ENCODE peak calls at places on chromosomes 1 and 21, in ten cellular contexts. T is heart left ventricle; K is PC-9; X is CD8-positive, alpha-beta T cell; V is ovary; N is trophoblast cell; E is spleen; Q is fibroblast of lung; P is cardiac fibroblast; M is fibroblast of pulmonary artery. Y is an unnamed sample.

GRCh38 chr1:241272828-241273227 is 84.2 kb downstream of the RGS7 start:
- DNase-seq in V (no peak), M (no peak), P (no peak), N (no peak), T (no peak), Q (no peak), E (no peak), X (no peak), K (no peak), Y (no peak)

GRCh38 chr1:6519935-6520621 is 28.6 kb upstream of the PLEKHG5 start:
- DNase-seq in V (peak), E (no peak), T (no peak), X (no peak), N (peak), Q (peak), P (peak), M (peak), K (peak), Y (peak)

GRCh38 chr21:35738342-35738961 is 321.9 kb downstream of the SETD4 start:
- DNase-seq in V (no peak), P (peak), E (no peak), X (no peak), T (peak), N (no peak), Q (peak), M (peak), K (peak), Y (no peak)

GRCh38 chr1:4044967-4045366 is 144.9 kb upstream of the C1orf174 start:
- DNase-seq in P (no peak), X (no peak), K (no peak), T (no peak), E (no peak), Q (no peak), V (no peak), N (no peak), M (no peak), Y (no peak)

GRCh38 chr1:6209661-6210605 is 4.0 kb downstream of the RNF207 start:
- DNase-seq in K (no peak), X (no peak), Q (no peak), V (no peak), P (no peak), T (no peak), M (no peak), E (no peak), N (no peak), Y (no peak)

GRCh38 chr1:53502641-53503432 is 43.6 kb downstream of the DMRTB1 start:
- DNase-seq in Q (no peak), X (no peak), T (no peak), M (no peak), P (no peak), E (no peak), V (no peak), K (no peak), N (no peak), Y (no peak)

GRCh38 chr1:193213998-193214397 is 27.6 kb upstream of the B3GALT2 start:
- DNase-seq in V (no peak), E (no peak), M (no peak), X (no peak), P (no peak), N (no peak), K (no peak), Q (no peak), T (no peak), Y (no peak)

GRCh38 chr21:38769253-38769780 is 36.4 kb upstream of the ETS2 start:
- DNase-seq in N (no peak), X (no peak), M (peak), V (no peak), E (no peak), K (no peak), P (peak), Q (peak), T (no peak), Y (peak)

GRCh38 chr1:244988521-244988920 is 124.2 kb upstream of the HNRNPU start:
- DNase-seq in T (no peak), N (no peak), K (no peak), P (no peak), Q (no peak), E (no peak), V (no peak), X (no peak), M (peak), Y (no peak)

GRCh38 chr1:28256197-28256827 is 3.0 kb upstream of the SESN2 start:
- DNase-seq in N (no peak), Q (no peak), P (no peak), V (no peak), T (no peak), E (no peak), X (no peak), M (no peak), K (no peak), Y (no peak)

GRCh38 chr21:42281196-42281680 is 34.0 kb downstream of the TFF3 start:
- DNase-seq in V (no peak), P (no peak), Q (no peak), K (no peak), E (no peak), X (no peak), M (no peak), N (no peak), T (no peak), Y (no peak)

GRCh38 chr1:184801503-184801902 is 46.8 kb upstream of the EDEM3 start:
- DNase-seq in K (no peak), P (peak), T (no peak), X (no peak), E (no peak), N (no peak), M (peak), V (no peak), Q (peak), Y (peak)

GRCh38 chr1:208631516-208631915 is 387.3 kb upstream of the PLXNA2 start:
- DNase-seq in X (no peak), E (no peak), Q (no peak), P (no peak), N (no peak), T (no peak), K (no peak), M (no peak), V (no peak), Y (no peak)
- H3K4me3 ChIP-seq in X (no peak), E (no peak), Q (no peak), P (no peak), N (no peak), T (no peak), K (no peak), M (no peak), V (no peak), Y (no peak)

DNA sequence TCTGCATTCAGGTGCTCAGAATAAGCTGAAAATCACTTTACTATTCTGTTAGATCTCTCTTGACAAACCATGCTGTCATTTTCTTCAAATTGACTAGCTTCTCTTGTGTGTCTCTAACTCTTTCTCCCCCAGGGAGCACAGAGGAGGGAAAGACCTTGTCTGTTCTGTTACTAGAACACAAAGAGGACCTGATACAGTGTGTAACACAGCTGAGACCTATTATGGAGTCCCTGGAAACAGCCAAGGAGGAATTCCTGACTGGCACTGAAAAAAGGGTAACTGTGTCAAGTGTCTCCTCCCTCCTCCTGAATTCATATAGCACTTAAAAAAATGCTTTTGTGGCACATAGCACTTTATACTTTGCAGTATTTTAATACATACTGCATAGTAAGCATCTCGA is 50.5 kb downstream of the ZBTB40 start:
- DNase-seq in P (no peak), Q (no peak), X (no peak), E (no peak), K (no peak), M (no peak), N (no peak), V (no peak), T (no peak), Y (no peak)
- H3K4me3 ChIP-seq in P (no peak), Q (no peak), X (no peak), E (no peak), K (no peak), M (no peak), N (no peak), V (no peak), T (no peak), Y (no peak)

GRCh38 chr1:89065077-89065868 is at the start of gene GBP1:
- DNase-seq in Q (peak), V (peak), M (peak), P (peak), X (no peak), N (peak), E (no peak), T (no peak), K (no peak), Y (peak)
- H3K4me3 ChIP-seq in Q (peak), V (peak), M (peak), P (peak), X (peak), N (no peak), E (peak), T (peak), K (peak), Y (peak)

GRCh38 chr1:20551945-20552727 is at the start of gene FAM43B:
- DNase-seq in P (peak), T (peak), N (no peak), V (peak), Q (peak), E (no peak), K (no peak), M (peak), X (no peak), Y (peak)
- H3K4me3 ChIP-seq in P (peak), T (peak), N (peak), V (peak), Q (no peak), E (peak), K (no peak), M (peak), X (no peak), Y (peak)

GRCh38 chr21:32410916-32411315 is 1.6 kb upstream of the EVA1C start:
- DNase-seq in X (no peak), M (no peak), Q (no peak), N (no peak), P (no peak), T (no peak), K (no peak), E (no peak), V (no peak), Y (no peak)
- H3K4me3 ChIP-seq in X (peak), M (peak), Q (peak), N (no peak), P (no peak), T (peak), K (no peak), E (no peak), V (peak), Y (peak)

DNA sequence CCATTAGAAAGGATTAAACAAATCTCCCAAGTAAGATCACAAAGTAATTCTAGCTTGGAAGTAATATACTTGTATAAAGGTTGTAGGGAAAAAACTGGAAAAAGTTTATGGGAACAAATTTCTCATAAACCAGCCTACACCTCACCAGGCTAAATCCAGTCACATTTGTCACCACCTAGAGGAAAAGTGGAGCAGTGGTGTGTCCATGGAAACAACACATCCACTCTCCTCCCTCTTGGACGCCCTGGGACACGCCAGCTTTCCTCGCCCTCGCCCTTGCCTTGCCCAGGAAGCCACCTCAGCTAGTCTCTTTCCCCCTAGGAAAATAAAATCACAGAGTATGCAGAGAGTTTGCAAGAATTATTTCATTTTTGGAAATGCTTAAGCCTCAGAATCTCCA is 2.2 kb downstream of the PALMD start:
- DNase-seq in E (no peak), M (peak), P (peak), Q (peak), X (no peak), K (no peak), T (peak), V (peak), N (no peak), Y (no peak)
- H3K4me3 ChIP-seq in E (no peak), M (peak), P (no peak), Q (no peak), X (no peak), K (peak), T (peak), V (peak), N (no peak), Y (no peak)

GRCh38 chr1:93816970-93817738 is 61.9 kb downstream of the DNTTIP2 start:
- DNase-seq in E (no peak), V (no peak), T (no peak), K (no peak), P (peak), M (peak), X (no peak), Q (peak), N (no peak), Y (peak)
- H3K4me3 ChIP-seq in E (no peak), V (no peak), T (no peak), K (no peak), P (no peak), M (no peak), X (no peak), Q (no peak), N (no peak), Y (no peak)

DNA sequence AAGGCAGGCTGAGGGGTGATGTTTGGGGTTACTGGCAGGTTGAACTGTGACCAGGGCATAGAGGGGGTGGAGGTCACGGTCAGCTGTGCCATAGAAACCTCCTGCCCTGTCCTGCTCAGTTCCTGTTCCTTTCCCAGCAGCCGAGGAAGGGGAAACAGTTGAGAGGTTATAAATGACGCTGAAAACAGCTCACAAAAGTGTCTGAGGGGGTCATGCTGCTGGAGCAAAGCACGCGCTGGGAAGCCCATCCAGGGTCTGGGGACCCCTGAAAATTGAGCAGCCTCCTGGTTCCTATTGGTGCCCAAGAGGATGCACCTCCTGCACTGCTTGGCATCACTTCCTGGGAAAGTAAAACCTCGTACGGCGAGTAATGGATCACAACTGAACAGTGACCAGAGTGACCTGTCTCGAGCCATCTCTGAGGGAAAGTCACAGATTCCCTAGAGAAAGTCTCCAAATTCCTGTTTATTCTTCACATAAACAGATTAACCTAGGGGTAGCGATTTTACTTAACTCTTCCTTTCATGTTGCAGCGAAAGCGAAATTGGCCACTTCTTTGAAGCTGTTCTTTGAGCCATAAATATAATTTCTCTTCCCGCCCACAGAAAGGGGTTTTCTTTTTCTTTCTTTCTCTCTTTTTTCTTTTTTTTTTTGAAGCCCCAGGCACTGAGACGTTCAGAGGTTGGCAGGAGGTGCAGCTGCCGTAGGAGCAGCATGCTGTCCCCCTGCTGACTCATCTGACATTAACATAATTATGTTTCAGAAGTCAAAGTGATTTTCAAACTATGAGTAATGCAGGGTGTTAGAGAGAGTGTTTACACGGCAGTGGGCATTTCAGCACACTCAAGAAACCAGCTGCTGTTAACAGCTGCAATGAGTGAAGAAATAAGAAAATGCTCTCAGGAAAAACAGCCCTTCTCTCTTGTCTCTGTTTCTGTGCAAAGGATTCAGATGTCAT is 41.8 kb upstream of the ATF3 start:
- DNase-seq in P (peak), T (peak), N (peak), X (peak), V (peak), M (peak), E (peak), Q (peak), K (peak), Y (peak)
- H3K4me3 ChIP-seq in P (peak), T (peak), N (no peak), X (peak), V (peak), M (peak), E (peak), Q (peak), K (peak), Y (peak)

GRCh38 chr1:230422221-230422981 is 3.7 kb downstream of the PGBD5 start:
- DNase-seq in V (no peak), X (no peak), M (no peak), Q (no peak), T (no peak), P (no peak), K (no peak), N (no peak), E (no peak), Y (no peak)

GRCh38 chr1:230423261-230423660 is 2.9 kb downstream of the PGBD5 start:
- DNase-seq in Q (no peak), K (no peak), T (no peak), E (no peak), V (no peak), P (no peak), X (no peak), N (no peak), M (no peak), Y (no peak)

GRCh38 chr1:230425252-230426061 is 675 bp downstream of the PGBD5 start:
- DNase-seq in N (no peak), X (no peak), V (no peak), M (no peak), K (no peak), T (no peak), E (no peak), P (no peak), Q (peak), Y (no peak)

GRCh38 chr1:230424440-230425251 is 1.5 kb downstream of the PGBD5 start:
- DNase-seq in E (no peak), N (no peak), P (no peak), V (no peak), K (no peak), X (no peak), M (no peak), Q (no peak), T (no peak), Y (no peak)

DNA sequence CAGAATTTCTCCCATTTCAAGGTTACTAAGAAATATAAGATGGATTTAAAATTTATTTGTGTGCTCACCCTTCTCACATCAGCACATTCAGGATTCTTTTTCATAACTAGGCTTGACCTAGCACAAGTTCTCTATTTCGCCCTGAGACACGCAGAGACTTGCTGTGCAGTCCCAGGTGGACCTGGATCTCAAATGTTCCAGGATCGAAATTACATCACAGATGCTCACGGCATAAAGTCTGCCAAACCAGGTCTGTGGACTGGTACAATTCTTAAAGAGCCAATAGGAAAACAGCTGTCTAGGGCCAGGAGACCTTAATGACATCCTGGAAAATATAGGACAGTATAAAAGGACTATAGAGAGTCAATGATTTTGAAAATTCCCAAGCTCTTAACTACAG is 2.2 kb downstream of the PGBD5 start:
- DNase-seq in N (no peak), Q (no peak), X (no peak), P (no peak), K (no peak), M (no peak), V (no peak), T (no peak), E (no peak), Y (no peak)
- H3K4me3 ChIP-seq in N (no peak), Q (no peak), X (no peak), P (no peak), K (no peak), M (no peak), V (no peak), T (no peak), E (no peak), Y (no peak)

Y was measured in fibroblast of villous mesenchyme.